ENCODE peak calls at places on chromosomes 1 and 21, in seven cellular contexts. O is psoas muscle, H is heart right ventricle, G is fibroblast of lung, F is cardiac muscle cell, R is mesendoderm, M is GM23248. C is an unnamed sample.

GRCh38 chr1:188027613-188028012 is 1198.9 kb downstream of the PLA2G4A start:
- DNase-seq in O (no peak), H (no peak), G (peak), F (peak), R (peak), M (peak), C (no peak)

GRCh38 chr1:207833956-207834660 is 76.8 kb downstream of the CD34 start:
- DNase-seq in O (no peak), H (no peak), G (no peak), F (no peak), R (no peak), M (no peak), C (no peak)

GRCh38 chr1:232252719-232253118 is 377.2 kb downstream of the SIPA1L2 start:
- DNase-seq in O (no peak), H (no peak), G (no peak), F (no peak), R (no peak), M (no peak), C (no peak)

GRCh38 chr1:31891280-31891679 is 46.9 kb downstream of the PTP4A2 start:
- DNase-seq in O (no peak), H (no peak), G (no peak), F (no peak), R (no peak), M (no peak), C (no peak)

GRCh38 chr1:239112536-239112935 is 273.8 kb upstream of the CHRM3 start:
- DNase-seq in O (no peak), H (no peak), G (no peak), F (no peak), R (no peak), M (no peak), C (no peak)

GRCh38 chr1:116402333-116402732 is 29.3 kb downstream of the ATP1A1 start:
- DNase-seq in O (no peak), H (no peak), G (no peak), F (no peak), R (no peak), M (no peak), C (no peak)

GRCh38 chr1:4796161-4796998 is 142.0 kb downstream of the AJAP1 start:
- DNase-seq in O (no peak), H (no peak), G (no peak), F (no peak), R (peak), M (no peak), C (no peak)

GRCh38 chr1:166479052-166479631 is 312.3 kb upstream of the FAM78B start:
- DNase-seq in O (peak), H (peak), G (peak), F (peak), R (peak), M (peak), C (peak)

GRCh38 chr1:17308593-17308992 is 596 bp downstream of the PADI4 start:
- DNase-seq in O (no peak), H (no peak), G (no peak), F (no peak), R (no peak), M (no peak), C (no peak)

GRCh38 chr1:110007458-110007857 is 22.9 kb downstream of the AHCYL1 start:
- DNase-seq in O (no peak), H (no peak), G (no peak), F (no peak), R (no peak), M (no peak), C (no peak)

GRCh38 chr1:181152892-181153633 is 64.6 kb downstream of the IER5 start:
- DNase-seq in O (peak), H (peak), G (peak), F (peak), R (peak), M (peak), C (peak)
- H3K27ac ChIP-seq in O (peak), H (peak), G (peak), F (peak), R (no peak), M (peak), C (peak)

GRCh38 chr1:21308330-21308729 is 18.1 kb upstream of the ECE1 start:
- DNase-seq in O (no peak), H (no peak), G (no peak), F (no peak), R (no peak), M (no peak), C (no peak)
- H3K4me3 ChIP-seq in O (no peak), H (no peak), G (no peak), F (no peak), R (no peak), M (no peak), C (no peak)

DNA sequence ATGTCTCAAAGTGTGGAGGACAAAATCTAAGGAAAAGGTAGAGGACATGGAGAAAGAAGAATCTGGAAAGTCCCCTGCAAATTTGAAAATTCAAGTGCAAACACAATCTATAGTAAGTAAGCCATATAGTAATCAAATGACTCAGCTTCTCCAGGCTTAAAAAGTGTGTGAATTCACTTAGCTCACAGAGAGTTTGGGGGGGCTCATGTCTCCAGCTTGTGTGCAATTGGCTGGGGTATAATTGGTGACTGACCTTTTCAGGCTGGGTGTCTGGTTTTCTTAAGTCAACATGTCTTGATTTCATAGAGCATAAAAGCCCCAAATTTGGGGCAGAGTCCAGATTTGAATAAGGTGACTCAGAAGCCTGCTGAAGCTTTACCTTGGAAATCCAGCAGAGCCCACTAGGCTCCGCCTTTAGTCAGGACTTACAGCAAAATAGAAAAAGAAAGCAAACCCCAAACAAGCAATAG is 8.6 kb downstream of the CLDN14 start:
- DNase-seq in O (no peak), H (no peak), G (no peak), F (no peak), R (no peak), M (peak), C (no peak)
- H3K27ac ChIP-seq in O (no peak), H (no peak), G (no peak), F (no peak), R (no peak), M (no peak), C (no peak)

DNA sequence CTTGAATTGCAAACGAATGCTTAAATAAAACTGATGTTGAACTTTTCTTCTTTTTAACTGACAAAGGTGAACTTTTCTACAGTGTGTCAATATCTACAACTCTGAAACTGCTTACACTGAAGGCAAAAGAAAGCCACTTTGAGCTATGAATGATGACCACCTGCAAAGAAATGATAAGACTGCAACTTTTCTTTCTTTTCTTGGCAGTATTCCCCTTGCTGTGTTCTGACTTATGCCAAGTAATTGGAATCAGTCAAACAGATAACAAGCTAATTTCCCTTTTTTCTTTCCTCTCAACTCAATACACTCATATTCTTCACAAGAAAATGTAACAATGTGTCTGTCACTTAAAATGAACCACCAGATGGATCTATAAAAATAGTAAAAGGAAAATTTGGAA is 588.1 kb upstream of the BRINP3 start:
- DNase-seq in O (no peak), H (no peak), G (no peak), F (no peak), R (no peak), M (no peak), C (no peak)
- H3K4me3 ChIP-seq in O (no peak), H (no peak), G (no peak), F (no peak), R (no peak), M (no peak), C (no peak)

DNA sequence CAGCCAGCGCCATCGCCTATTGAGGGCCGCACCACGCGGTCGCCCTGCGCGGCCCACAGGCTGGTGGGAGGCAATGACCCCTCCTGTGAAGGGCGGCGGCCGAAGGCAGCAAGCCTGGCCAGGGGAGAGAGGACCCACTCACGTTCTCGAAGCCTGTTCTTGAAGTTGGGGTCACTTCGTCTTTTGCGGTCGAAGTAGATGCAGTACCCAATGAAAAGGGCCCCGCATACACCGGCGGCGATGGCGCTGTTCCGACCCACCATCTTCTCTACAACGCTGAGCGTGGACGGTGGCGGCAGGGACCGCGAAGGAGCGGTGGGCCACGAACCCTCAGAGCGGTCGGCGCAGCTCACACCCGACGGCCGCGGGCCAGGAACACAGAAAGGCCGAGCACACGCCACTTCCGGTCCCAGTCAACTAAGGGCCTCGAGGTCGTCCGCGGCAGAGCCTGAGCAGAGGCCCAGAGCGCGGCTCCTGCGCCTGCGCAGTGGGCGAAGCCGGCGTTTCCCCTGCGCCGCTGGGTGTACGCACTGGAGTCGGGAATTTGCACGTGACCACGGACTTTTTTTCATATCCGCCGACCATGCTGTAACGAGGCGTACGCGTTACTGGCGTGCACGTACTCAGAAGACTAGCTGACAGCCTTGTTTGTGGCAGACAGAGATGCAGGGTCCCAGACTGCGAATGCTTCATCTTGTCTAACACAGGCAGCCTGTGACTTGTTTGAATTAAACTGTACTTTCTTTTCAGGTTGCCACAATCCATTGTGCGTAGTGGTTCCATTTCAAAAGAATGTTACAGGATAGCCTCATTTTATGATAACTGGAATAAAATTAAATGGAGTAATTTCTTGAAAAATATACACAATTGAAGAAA is at the start of gene TOMM20:
- DNase-seq in O (peak), H (peak), G (peak), F (peak), R (peak), M (peak), C (peak)
- H3K27ac ChIP-seq in O (peak), H (peak), G (peak), F (peak), R (peak), M (peak), C (peak)

GRCh38 chr1:108478429-108479015 is 28.4 kb downstream of the NBPF6 start:
- DNase-seq in O (no peak), H (no peak), G (no peak), F (no peak), R (peak), M (no peak), C (no peak)
- H3K4me3 ChIP-seq in O (no peak), H (no peak), G (no peak), F (no peak), R (no peak), M (no peak), C (no peak)

DNA sequence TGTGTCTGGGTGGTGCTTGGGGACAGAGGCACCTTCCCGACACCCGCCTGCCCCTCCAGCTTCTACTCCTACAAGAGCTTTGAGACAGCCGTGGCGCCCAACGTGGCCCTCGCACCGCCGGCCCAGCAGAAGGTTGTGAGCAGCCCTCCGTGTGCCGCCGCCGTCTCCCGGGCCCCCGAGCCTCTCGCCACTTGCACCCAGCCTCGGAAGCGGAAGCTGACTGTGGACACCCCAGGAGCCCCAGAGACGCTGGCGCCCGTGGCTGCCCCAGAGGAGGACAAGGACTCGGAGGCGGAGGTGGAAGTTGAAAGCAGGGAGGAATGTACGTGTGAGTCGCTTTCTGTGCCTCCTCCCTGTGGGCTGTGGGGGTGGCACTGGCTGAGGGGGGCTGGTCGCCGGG is 75.7 kb downstream of the SKI start:
- DNase-seq in O (no peak), H (no peak), G (no peak), F (no peak), R (no peak), M (no peak), C (no peak)
- H3K27ac ChIP-seq in O (no peak), H (no peak), G (no peak), F (no peak), R (no peak), M (no peak), C (no peak)